ENCODE peak calls at places on chromosomes 4 and X, in five cellular contexts. One of them, this sample, is unnamed.

GRCh38 chrX:95071621-95072020 is 1397.6 kb downstream of the FAM133A start:
- DNase-seq in T-cell: no peak
- DNase-seq in brain microvascular endothelial cell: no peak
- DNase-seq in left colon: no peak
- DNase-seq in RKO: no peak
- DNase-seq in this sample: no peak

GRCh38 chr4:174423257-174423944 is 98.9 kb downstream of the HPGD start:
- DNase-seq in T-cell: no peak
- DNase-seq in brain microvascular endothelial cell: peak; percentile 89
- DNase-seq in left colon: peak; percentile 10
- DNase-seq in RKO: peak; percentile 86
- DNase-seq in this sample: no peak

GRCh38 chr4:153018031-153018430 is 81.9 kb downstream of the FHDC1 start:
- DNase-seq in T-cell: no peak
- DNase-seq in brain microvascular endothelial cell: no peak
- DNase-seq in left colon: no peak
- DNase-seq in RKO: no peak
- DNase-seq in this sample: no peak

GRCh38 chr4:153257151-153257620 is 52.9 kb downstream of the TRIM2 start:
- DNase-seq in T-cell: no peak
- DNase-seq in brain microvascular endothelial cell: peak; percentile 83
- DNase-seq in left colon: no peak
- DNase-seq in RKO: peak; percentile 33
- DNase-seq in this sample: no peak

GRCh38 chr4:4969298-4969697 is 50.0 kb downstream of the CYTL1 start:
- DNase-seq in T-cell: no peak
- DNase-seq in brain microvascular endothelial cell: no peak
- DNase-seq in left colon: no peak
- DNase-seq in RKO: peak; percentile 29
- DNase-seq in this sample: no peak

GRCh38 chrX:119266364-119266995 is 30.4 kb downstream of the PGRMC1 start:
- DNase-seq in T-cell: peak; percentile 16
- DNase-seq in brain microvascular endothelial cell: peak; percentile 8
- DNase-seq in left colon: peak; percentile 25
- DNase-seq in RKO: peak; percentile 46
- DNase-seq in this sample: no peak

GRCh38 chr4:105619193-105619931 is 66.9 kb downstream of the ARHGEF38 start:
- DNase-seq in T-cell: no peak
- DNase-seq in brain microvascular endothelial cell: no peak
- DNase-seq in left colon: peak; percentile 77
- DNase-seq in RKO: no peak
- DNase-seq in this sample: no peak

GRCh38 chrX:69759921-69760625 is 144.2 kb downstream of the EDA start:
- DNase-seq in T-cell: no peak
- DNase-seq in brain microvascular endothelial cell: no peak
- DNase-seq in left colon: no peak
- DNase-seq in RKO: no peak
- DNase-seq in this sample: no peak

GRCh38 chr4:142348489-142349076 is 497.5 kb downstream of the INPP4B start:
- DNase-seq in T-cell: no peak
- DNase-seq in brain microvascular endothelial cell: no peak
- DNase-seq in left colon: no peak
- DNase-seq in RKO: no peak
- DNase-seq in this sample: no peak

GRCh38 chrX:153865685-153866084 is 20.3 kb downstream of the L1CAM start:
- DNase-seq in T-cell: no peak
- DNase-seq in brain microvascular endothelial cell: no peak
- DNase-seq in left colon: no peak
- DNase-seq in RKO: no peak
- DNase-seq in this sample: no peak

GRCh38 chrX:150361070-150361776 is 1.9 kb upstream of the MAMLD1 start:
- DNase-seq in T-cell: peak; percentile 16
- DNase-seq in brain microvascular endothelial cell: no peak
- DNase-seq in left colon: no peak
- DNase-seq in RKO: no peak
- DNase-seq in this sample: peak; percentile 12

GRCh38 chr4:85598936-85599335 is 124.0 kb downstream of the ARHGAP24 start:
- DNase-seq in T-cell: no peak
- DNase-seq in brain microvascular endothelial cell: no peak
- DNase-seq in left colon: no peak
- DNase-seq in RKO: no peak
- DNase-seq in this sample: no peak

GRCh38 chr4:186760576-186760975 is 36.9 kb upstream of the FAT1 start:
- DNase-seq in T-cell: no peak
- DNase-seq in brain microvascular endothelial cell: peak; percentile 88
- DNase-seq in left colon: no peak
- DNase-seq in RKO: no peak
- DNase-seq in this sample: no peak

GRCh38 chr4:99149620-99150019 is 5.5 kb upstream of the ADH4 start:
- DNase-seq in T-cell: no peak
- DNase-seq in brain microvascular endothelial cell: no peak
- DNase-seq in left colon: no peak
- DNase-seq in RKO: no peak
- DNase-seq in this sample: no peak

GRCh38 chr4:151850751-151851150 is 89.9 kb upstream of the GATB start:
- DNase-seq in T-cell: no peak
- DNase-seq in brain microvascular endothelial cell: no peak
- DNase-seq in left colon: no peak
- DNase-seq in RKO: no peak
- DNase-seq in this sample: no peak

GRCh38 chrX:104482757-104483156 is 83.2 kb upstream of the IL1RAPL2 start:
- DNase-seq in T-cell: no peak
- DNase-seq in brain microvascular endothelial cell: no peak
- DNase-seq in left colon: no peak
- DNase-seq in RKO: peak; percentile 4
- DNase-seq in this sample: no peak

GRCh38 chr4:18391370-18391728 is 369.8 kb upstream of the LCORL start:
- DNase-seq in T-cell: no peak
- DNase-seq in brain microvascular endothelial cell: no peak
- DNase-seq in left colon: no peak
- DNase-seq in RKO: no peak
- DNase-seq in this sample: no peak

GRCh38 chrX:153688900-153689590 is 1.3 kb downstream of the SLC6A8 start:
- DNase-seq in T-cell: no peak
- DNase-seq in brain microvascular endothelial cell: no peak
- DNase-seq in left colon: no peak
- DNase-seq in RKO: peak; percentile 48
- DNase-seq in this sample: no peak

GRCh38 chr4:103091601-103092223 is 7.9 kb downstream of the BDH2 start:
- DNase-seq in T-cell: peak; percentile 34
- DNase-seq in brain microvascular endothelial cell: peak; percentile 50
- DNase-seq in left colon: peak; percentile 16
- DNase-seq in RKO: peak; percentile 84
- DNase-seq in this sample: peak; percentile 33

GRCh38 chr4:6826781-6827508 is 44.4 kb downstream of the KIAA0232 start:
- DNase-seq in T-cell: no peak
- DNase-seq in brain microvascular endothelial cell: no peak
- DNase-seq in left colon: no peak
- DNase-seq in RKO: no peak
- DNase-seq in this sample: no peak

GRCh38 chrX:48578661-48579128 is 4.4 kb downstream of the RBM3 start:
- DNase-seq in T-cell: no peak
- DNase-seq in brain microvascular endothelial cell: no peak
- DNase-seq in left colon: no peak
- DNase-seq in RKO: no peak
- DNase-seq in this sample: no peak

GRCh38 chrX:55767100-55767499 is 49.6 kb downstream of the RRAGB start:
- DNase-seq in T-cell: no peak
- DNase-seq in brain microvascular endothelial cell: no peak
- DNase-seq in left colon: no peak
- DNase-seq in RKO: no peak
- DNase-seq in this sample: no peak

GRCh38 chrX:124028177-124028576 is 66.7 kb downstream of the STAG2 start:
- DNase-seq in T-cell: no peak
- DNase-seq in brain microvascular endothelial cell: peak; percentile 28
- DNase-seq in left colon: no peak
- DNase-seq in RKO: peak; percentile 13
- DNase-seq in this sample: no peak

GRCh38 chrX:100695302-100695701 is 36.6 kb downstream of the SYTL4 start:
- DNase-seq in T-cell: no peak
- DNase-seq in brain microvascular endothelial cell: no peak
- DNase-seq in left colon: no peak
- DNase-seq in RKO: no peak
- DNase-seq in this sample: no peak

GRCh38 chr4:6336166-6336565 is 66.5 kb downstream of the WFS1 start:
- DNase-seq in T-cell: no peak
- DNase-seq in brain microvascular endothelial cell: no peak
- DNase-seq in left colon: no peak
- DNase-seq in RKO: no peak
- DNase-seq in this sample: no peak

GRCh38 chr4:88008133-88008621 is 742 bp downstream of the PKD2 start:
- DNase-seq in T-cell: peak; percentile 10
- DNase-seq in brain microvascular endothelial cell: peak; percentile 18
- DNase-seq in left colon: peak; percentile 47
- DNase-seq in RKO: peak; percentile 71
- DNase-seq in this sample: no peak

GRCh38 chrX:42485621-42486020 is 292.3 kb downstream of the PPP1R2C start:
- DNase-seq in T-cell: no peak
- DNase-seq in brain microvascular endothelial cell: peak; percentile 23
- DNase-seq in left colon: no peak
- DNase-seq in RKO: peak; percentile 4
- DNase-seq in this sample: no peak

GRCh38 chr4:1033840-1034551 is 22.6 kb downstream of the FGFRL1 start:
- DNase-seq in T-cell: no peak
- DNase-seq in brain microvascular endothelial cell: no peak
- DNase-seq in left colon: peak; percentile 38
- DNase-seq in RKO: no peak
- DNase-seq in this sample: no peak

GRCh38 chrX:148601034-148601433 is 100.6 kb downstream of the AFF2 start:
- DNase-seq in T-cell: no peak
- DNase-seq in brain microvascular endothelial cell: no peak
- DNase-seq in left colon: no peak
- DNase-seq in RKO: peak; percentile 31
- DNase-seq in this sample: no peak

GRCh38 chr4:16140520-16141249 is 56.9 kb upstream of the PROM1 start:
- DNase-seq in T-cell: no peak
- DNase-seq in brain microvascular endothelial cell: peak; percentile 91
- DNase-seq in left colon: peak; percentile 75
- DNase-seq in RKO: no peak
- DNase-seq in this sample: no peak